ENCODE peak calls at places on chromosomes 13 and 19, in nine cellular contexts. One of them, this sample, is unnamed. For H3K4me1, the result is how much of the 10 kb centered on the place peaks cover.

GRCh38 chr13:20414475-20415287 is 111.0 kb downstream of the CRYL1 start:
- DNase-seq in breast epithelium: no peak
- DNase-seq in pancreas: no peak
- DNase-seq in IMR-90: no peak
- DNase-seq in astrocyte: no peak
- DNase-seq in H9: peak
- DNase-seq in osteoblast: peak
- DNase-seq in A549: no peak
- DNase-seq in heart right ventricle: no peak
- DNase-seq in this sample: no peak

GRCh38 chr13:110057052-110057451 is 249.9 kb downstream of the COL4A1 start:
- DNase-seq in osteoblast: no peak
- DNase-seq in astrocyte: no peak
- DNase-seq in IMR-90: no peak
- DNase-seq in breast epithelium: no peak
- DNase-seq in pancreas: no peak
- DNase-seq in A549: no peak
- DNase-seq in heart right ventricle: no peak
- DNase-seq in H9: no peak
- DNase-seq in this sample: no peak

GRCh38 chr13:37316935-37317334 is 211.5 kb upstream of the CSNK1A1L start:
- DNase-seq in heart right ventricle: no peak
- DNase-seq in A549: no peak
- DNase-seq in astrocyte: no peak
- DNase-seq in IMR-90: no peak
- DNase-seq in osteoblast: no peak
- DNase-seq in H9: no peak
- DNase-seq in breast epithelium: no peak
- DNase-seq in pancreas: no peak
- DNase-seq in this sample: no peak

GRCh38 chr13:50990050-50990449 is 80.5 kb downstream of the RNASEH2B start:
- DNase-seq in pancreas: no peak
- DNase-seq in astrocyte: no peak
- DNase-seq in osteoblast: no peak
- DNase-seq in H9: no peak
- DNase-seq in IMR-90: no peak
- DNase-seq in breast epithelium: no peak
- DNase-seq in heart right ventricle: no peak
- DNase-seq in A549: no peak
- DNase-seq in this sample: no peak

GRCh38 chr13:90908792-90909191 is 438.7 kb upstream of the MIR17HG start:
- DNase-seq in IMR-90: no peak
- DNase-seq in A549: no peak
- DNase-seq in breast epithelium: no peak
- DNase-seq in heart right ventricle: no peak
- DNase-seq in osteoblast: no peak
- DNase-seq in H9: no peak
- DNase-seq in astrocyte: no peak
- DNase-seq in pancreas: no peak
- DNase-seq in this sample: no peak

GRCh38 chr13:95121516-95121915 is 179.7 kb downstream of the ABCC4 start:
- DNase-seq in heart right ventricle: no peak
- DNase-seq in pancreas: no peak
- DNase-seq in breast epithelium: no peak
- DNase-seq in IMR-90: no peak
- DNase-seq in astrocyte: no peak
- DNase-seq in A549: peak
- DNase-seq in osteoblast: no peak
- DNase-seq in H9: no peak
- DNase-seq in this sample: no peak

GRCh38 chr13:71864094-71864980 is 2.7 kb downstream of the DACH1 start:
- DNase-seq in astrocyte: no peak
- DNase-seq in breast epithelium: peak
- DNase-seq in H9: peak
- DNase-seq in IMR-90: no peak
- DNase-seq in osteoblast: peak
- DNase-seq in pancreas: peak
- DNase-seq in heart right ventricle: peak
- DNase-seq in A549: no peak
- DNase-seq in this sample: no peak

GRCh38 chr19:7547153-7547552 is 11.6 kb downstream of the PNPLA6 start:
- DNase-seq in osteoblast: no peak
- DNase-seq in breast epithelium: no peak
- DNase-seq in IMR-90: no peak
- DNase-seq in astrocyte: no peak
- DNase-seq in H9: no peak
- DNase-seq in pancreas: no peak
- DNase-seq in A549: no peak
- DNase-seq in heart right ventricle: no peak
- DNase-seq in this sample: no peak

GRCh38 chr13:105721056-105721455 is 814.4 kb downstream of the EFNB2 start:
- DNase-seq in pancreas: no peak
- DNase-seq in H9: no peak
- DNase-seq in heart right ventricle: no peak
- DNase-seq in IMR-90: no peak
- DNase-seq in A549: no peak
- DNase-seq in astrocyte: peak
- DNase-seq in breast epithelium: no peak
- DNase-seq in osteoblast: peak
- DNase-seq in this sample: no peak

GRCh38 chr13:28035146-28035782 is 46.8 kb upstream of the URAD start:
- DNase-seq in H9: no peak
- DNase-seq in heart right ventricle: no peak
- DNase-seq in pancreas: no peak
- DNase-seq in astrocyte: no peak
- DNase-seq in IMR-90: peak
- DNase-seq in osteoblast: no peak
- DNase-seq in breast epithelium: no peak
- DNase-seq in A549: peak
- DNase-seq in this sample: no peak

GRCh38 chr19:48443262-48443661 is 2.5 kb upstream of the GRWD1 start:
- DNase-seq in breast epithelium: no peak
- DNase-seq in H9: no peak
- DNase-seq in A549: no peak
- DNase-seq in IMR-90: no peak
- DNase-seq in astrocyte: no peak
- DNase-seq in heart right ventricle: no peak
- DNase-seq in osteoblast: peak
- DNase-seq in pancreas: no peak
- DNase-seq in this sample: no peak

GRCh38 chr13:26722321-26722720 is 38.3 kb downstream of the GPR12 start:
- DNase-seq in pancreas: no peak
- DNase-seq in astrocyte: no peak
- DNase-seq in A549: no peak
- DNase-seq in H9: no peak
- DNase-seq in heart right ventricle: no peak
- DNase-seq in IMR-90: no peak
- DNase-seq in breast epithelium: no peak
- DNase-seq in osteoblast: no peak
- DNase-seq in this sample: no peak

GRCh38 chr13:76622336-76623045 is 263.7 kb downstream of the KCTD12 start:
- DNase-seq in breast epithelium: no peak
- DNase-seq in astrocyte: no peak
- DNase-seq in H9: no peak
- DNase-seq in heart right ventricle: peak
- DNase-seq in A549: no peak
- DNase-seq in IMR-90: no peak
- DNase-seq in pancreas: no peak
- DNase-seq in osteoblast: peak
- DNase-seq in this sample: no peak

GRCh38 chr13:106001443-106001842 is 534.0 kb downstream of the EFNB2 start:
- DNase-seq in IMR-90: no peak
- DNase-seq in A549: no peak
- DNase-seq in H9: no peak
- DNase-seq in osteoblast: no peak
- DNase-seq in breast epithelium: no peak
- DNase-seq in astrocyte: no peak
- DNase-seq in pancreas: no peak
- DNase-seq in heart right ventricle: no peak
- DNase-seq in this sample: no peak

GRCh38 chr13:98480915-98481510 is 95.9 kb downstream of the STK24 start:
- DNase-seq in A549: no peak
- DNase-seq in breast epithelium: no peak
- DNase-seq in osteoblast: no peak
- DNase-seq in pancreas: no peak
- DNase-seq in astrocyte: no peak
- DNase-seq in IMR-90: peak
- DNase-seq in heart right ventricle: no peak
- DNase-seq in H9: no peak
- DNase-seq in this sample: no peak

GRCh38 chr19:48646192-48646911 is 365 bp upstream of the CA11 start:
- DNase-seq in pancreas: peak
- DNase-seq in heart right ventricle: peak
- DNase-seq in H9: peak
- DNase-seq in astrocyte: peak
- DNase-seq in osteoblast: peak
- DNase-seq in breast epithelium: peak
- DNase-seq in IMR-90: peak
- DNase-seq in A549: peak
- DNase-seq in this sample: peak

GRCh38 chr13:26991508-26992181 is 180.0 kb downstream of the USP12 start:
- DNase-seq in IMR-90: peak
- DNase-seq in heart right ventricle: no peak
- DNase-seq in H9: no peak
- DNase-seq in pancreas: no peak
- DNase-seq in astrocyte: no peak
- DNase-seq in A549: peak
- DNase-seq in osteoblast: no peak
- DNase-seq in breast epithelium: no peak
- DNase-seq in this sample: peak

GRCh38 chr13:89695343-89696257 is 1651.9 kb upstream of the MIR17HG start:
- DNase-seq in pancreas: no peak
- DNase-seq in H9: peak
- DNase-seq in astrocyte: peak
- DNase-seq in heart right ventricle: peak
- DNase-seq in A549: peak
- DNase-seq in breast epithelium: no peak
- DNase-seq in IMR-90: peak
- DNase-seq in osteoblast: no peak
- DNase-seq in this sample: no peak

GRCh38 chr13:33194820-33195692 is 90.5 kb downstream of the STARD13 start:
- DNase-seq in pancreas: peak
- DNase-seq in astrocyte: peak
- DNase-seq in heart right ventricle: peak
- DNase-seq in breast epithelium: no peak
- DNase-seq in A549: peak
- DNase-seq in H9: no peak
- DNase-seq in IMR-90: peak
- DNase-seq in osteoblast: no peak
- DNase-seq in this sample: peak

GRCh38 chr19:49335784-49336481 is 727 bp downstream of the CD37 start:
- DNase-seq in pancreas: no peak
- DNase-seq in osteoblast: no peak
- DNase-seq in IMR-90: no peak
- DNase-seq in astrocyte: no peak
- DNase-seq in breast epithelium: peak
- DNase-seq in A549: no peak
- DNase-seq in heart right ventricle: no peak
- DNase-seq in H9: no peak
- DNase-seq in this sample: no peak

GRCh38 chr19:18487576-18488402 is 34.1 kb downstream of the ELL start:
- DNase-seq in H9: no peak
- DNase-seq in IMR-90: no peak
- DNase-seq in A549: no peak
- DNase-seq in pancreas: no peak
- DNase-seq in astrocyte: no peak
- DNase-seq in breast epithelium: peak
- DNase-seq in osteoblast: peak
- DNase-seq in heart right ventricle: no peak
- DNase-seq in this sample: no peak
- H3K4me1 ChIP-seq in H9: under half
- H3K4me1 ChIP-seq in IMR-90: under half
- H3K4me1 ChIP-seq in A549: under half
- H3K4me1 ChIP-seq in pancreas: under half
- H3K4me1 ChIP-seq in astrocyte: under half
- H3K4me1 ChIP-seq in breast epithelium: under half
- H3K4me1 ChIP-seq in osteoblast: under half
- H3K4me1 ChIP-seq in heart right ventricle: under half
- H3K4me1 ChIP-seq in this sample: half or more

DNA sequence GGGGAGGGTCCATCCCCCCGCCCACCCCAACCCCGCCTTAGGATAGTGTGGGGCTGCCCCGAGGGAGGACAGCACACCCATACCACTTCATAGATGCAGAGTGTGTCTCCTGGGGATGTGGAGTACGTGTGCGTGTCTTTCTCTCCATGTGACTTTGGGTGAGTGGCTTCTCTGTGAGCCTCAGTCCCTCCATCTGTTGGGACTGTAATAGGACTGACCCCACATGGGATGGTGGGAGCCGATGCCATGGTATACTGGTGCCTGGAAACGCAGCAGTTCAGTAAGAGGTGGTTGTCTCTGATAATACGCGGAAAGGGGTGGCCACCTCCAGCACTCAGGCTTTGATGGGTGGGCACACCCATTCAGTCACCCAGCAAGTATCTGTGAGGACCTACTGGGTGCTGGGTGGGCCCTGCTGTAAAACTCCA is 816 bp upstream of the PRKD2 start:
- DNase-seq in IMR-90: no peak
- DNase-seq in astrocyte: no peak
- DNase-seq in H9: no peak
- DNase-seq in breast epithelium: no peak
- DNase-seq in pancreas: no peak
- DNase-seq in osteoblast: no peak
- DNase-seq in heart right ventricle: no peak
- DNase-seq in A549: no peak
- DNase-seq in this sample: no peak
- H3K4me1 ChIP-seq in IMR-90: under half
- H3K4me1 ChIP-seq in astrocyte: under half
- H3K4me1 ChIP-seq in H9: under half
- H3K4me1 ChIP-seq in breast epithelium: under half
- H3K4me1 ChIP-seq in pancreas: under half
- H3K4me1 ChIP-seq in osteoblast: under half
- H3K4me1 ChIP-seq in heart right ventricle: under half
- H3K4me1 ChIP-seq in A549: under half
- H3K4me1 ChIP-seq in this sample: under half

GRCh38 chr19:16069813-16070365 is 6.4 kb upstream of the TPM4 start:
- DNase-seq in osteoblast: peak
- DNase-seq in astrocyte: no peak
- DNase-seq in A549: no peak
- DNase-seq in breast epithelium: no peak
- DNase-seq in H9: no peak
- DNase-seq in pancreas: no peak
- DNase-seq in heart right ventricle: no peak
- DNase-seq in IMR-90: no peak
- DNase-seq in this sample: peak
- H3K4me1 ChIP-seq in osteoblast: under half
- H3K4me1 ChIP-seq in astrocyte: half or more
- H3K4me1 ChIP-seq in A549: under half
- H3K4me1 ChIP-seq in breast epithelium: under half
- H3K4me1 ChIP-seq in H9: under half
- H3K4me1 ChIP-seq in pancreas: under half
- H3K4me1 ChIP-seq in heart right ventricle: under half
- H3K4me1 ChIP-seq in IMR-90: under half
- H3K4me1 ChIP-seq in this sample: under half

DNA sequence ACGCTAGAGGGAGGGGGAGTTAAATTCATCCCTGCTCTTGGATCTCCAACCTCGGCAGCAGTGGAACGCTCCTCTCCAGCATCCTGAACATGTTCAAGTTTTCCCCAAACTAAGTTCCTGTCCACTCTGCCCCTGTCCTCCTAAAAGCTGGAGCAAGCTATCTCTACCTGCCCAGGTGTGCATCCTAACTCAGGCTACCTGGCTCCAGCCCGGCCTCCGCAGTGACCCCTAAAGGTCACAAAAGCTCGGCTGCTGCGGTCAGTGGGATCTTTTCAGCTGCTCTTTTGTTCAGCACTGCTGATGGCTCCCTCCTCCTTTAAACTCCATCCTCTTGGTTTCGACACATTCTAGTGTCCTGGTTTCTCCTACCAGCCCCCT is 1.4 kb downstream of the DCUN1D2 start:
- DNase-seq in H9: peak
- DNase-seq in A549: no peak
- DNase-seq in breast epithelium: no peak
- DNase-seq in pancreas: no peak
- DNase-seq in osteoblast: peak
- DNase-seq in astrocyte: no peak
- DNase-seq in IMR-90: no peak
- DNase-seq in heart right ventricle: no peak
- DNase-seq in this sample: no peak
- H3K4me1 ChIP-seq in H9: under half
- H3K4me1 ChIP-seq in A549: under half
- H3K4me1 ChIP-seq in breast epithelium: under half
- H3K4me1 ChIP-seq in pancreas: under half
- H3K4me1 ChIP-seq in osteoblast: under half
- H3K4me1 ChIP-seq in astrocyte: under half
- H3K4me1 ChIP-seq in IMR-90: under half
- H3K4me1 ChIP-seq in heart right ventricle: under half
- H3K4me1 ChIP-seq in this sample: under half

This sample was measured in ascending aorta.